ENCODE peak calls at places on chromosomes 11 and 22, in four cellular contexts. One of them, this sample, is unnamed.
A peak's percentile ranks its signal among the peaks of the same experiment; 100 is the strongest.

GRCh38 chr11:96167787-96168186 is 175.2 kb downstream of the MAML2 start:
- DNase-seq in A549: no peak
- DNase-seq in K562: no peak
- DNase-seq in ovary: no peak
- DNase-seq in this sample: no peak

GRCh38 chr11:27754035-27755017 is 54.1 kb upstream of the BDNF start:
- DNase-seq in A549: no peak
- DNase-seq in K562: peak; percentile 0
- DNase-seq in ovary: no peak
- DNase-seq in this sample: no peak

GRCh38 chr11:130096823-130097222 is 27.1 kb downstream of the APLP2 start:
- DNase-seq in A549: no peak
- DNase-seq in K562: no peak
- DNase-seq in ovary: no peak
- DNase-seq in this sample: no peak

GRCh38 chr22:22811016-22812009 is 76.3 kb upstream of the IGLL5 start:
- DNase-seq in A549: no peak
- DNase-seq in K562: no peak
- DNase-seq in ovary: no peak
- DNase-seq in this sample: no peak

GRCh38 chr11:133164986-133165385 is 367.3 kb downstream of the OPCML start:
- DNase-seq in A549: no peak
- DNase-seq in K562: no peak
- DNase-seq in ovary: no peak
- DNase-seq in this sample: no peak

GRCh38 chr22:21929253-21929652 is 23.4 kb downstream of the PPM1F start:
- DNase-seq in A549: no peak
- DNase-seq in K562: no peak
- DNase-seq in ovary: no peak
- DNase-seq in this sample: no peak

GRCh38 chr22:48860557-48860956 is 967.1 kb downstream of the BRD1 start:
- DNase-seq in A549: no peak
- DNase-seq in K562: no peak
- DNase-seq in ovary: no peak
- DNase-seq in this sample: no peak

GRCh38 chr11:2387266-2387982 is 10.3 kb downstream of the CD81 start:
- DNase-seq in A549: no peak
- DNase-seq in K562: no peak
- DNase-seq in ovary: no peak
- DNase-seq in this sample: no peak

GRCh38 chr22:45877036-45877380 is 100.0 kb downstream of the WNT7B start:
- DNase-seq in A549: no peak
- DNase-seq in K562: no peak
- DNase-seq in ovary: no peak
- DNase-seq in this sample: peak; percentile 17

GRCh38 chr11:100680070-100680469 is 7.0 kb upstream of the ARHGAP42 start:
- DNase-seq in A549: no peak
- DNase-seq in K562: no peak
- DNase-seq in ovary: no peak
- DNase-seq in this sample: no peak

GRCh38 chr11:32852142-32852541 is 22.4 kb downstream of the PRRG4 start:
- DNase-seq in A549: no peak
- DNase-seq in K562: no peak
- DNase-seq in ovary: no peak
- DNase-seq in this sample: no peak

GRCh38 chr11:119436715-119437114 is 13.7 kb upstream of the THY1 start:
- DNase-seq in A549: no peak
- DNase-seq in K562: no peak
- DNase-seq in ovary: no peak
- DNase-seq in this sample: no peak

GRCh38 chr11:61336171-61336935 is 3.3 kb downstream of the TKFC start:
- DNase-seq in A549: peak; percentile 90
- DNase-seq in K562: peak; percentile 93
- DNase-seq in ovary: peak; percentile 91
- DNase-seq in this sample: peak; percentile 90

GRCh38 chr11:12291313-12291712 is 86.1 kb upstream of the PARVA start:
- DNase-seq in A549: no peak
- DNase-seq in K562: no peak
- DNase-seq in ovary: no peak
- DNase-seq in this sample: no peak

GRCh38 chr11:12448131-12448939 is 71.0 kb downstream of the PARVA start:
- DNase-seq in A549: no peak
- DNase-seq in K562: no peak
- DNase-seq in ovary: no peak
- DNase-seq in this sample: no peak

GRCh38 chr11:64339754-64340408 is at the start of gene CCDC88B:
- DNase-seq in A549: no peak
- DNase-seq in K562: no peak
- DNase-seq in ovary: peak; percentile 45
- DNase-seq in this sample: peak; percentile 66
- H3K4me3 ChIP-seq in A549: no peak within 1 kb of the TSS
- H3K4me3 ChIP-seq in K562: peak within 1 kb of the TSS; percentile 28
- H3K4me3 ChIP-seq in ovary: no peak within 1 kb of the TSS
- H3K4me3 ChIP-seq in this sample: peak within 1 kb of the TSS; percentile 47

GRCh38 chr11:204587-205109 is 2.6 kb downstream of the BET1L start:
- DNase-seq in A549: no peak
- DNase-seq in K562: no peak
- DNase-seq in ovary: no peak
- DNase-seq in this sample: peak; percentile 14
- H3K4me1 ChIP-seq in A549: peaks cover 14% of the 10 kb centered on the region
- H3K4me1 ChIP-seq in K562: peaks cover 30% of the 10 kb centered on the region
- H3K4me1 ChIP-seq in ovary: peaks cover 19% of the 10 kb centered on the region
- H3K4me1 ChIP-seq in this sample: peaks cover 62% of the 10 kb centered on the region

GRCh38 chr11:69640995-69641581 is at the start of gene CCND1:
- DNase-seq in A549: peak; percentile 71
- DNase-seq in K562: peak; percentile 76
- DNase-seq in ovary: no peak
- DNase-seq in this sample: peak; percentile 75
- TF ChIP-seq EP300 in A549: peak; percentile 39
- TF ChIP-seq EP300 in K562: no peak
- TF ChIP-seq EP300 in ovary: no peak
- TF ChIP-seq EP300 in this sample: no peak

GRCh38 chr22:39068033-39068785 is 8.9 kb upstream of the APOBEC3G start:
- DNase-seq in A549: no peak
- DNase-seq in K562: no peak
- DNase-seq in ovary: no peak
- DNase-seq in this sample: no peak
- H3K4me3 ChIP-seq in A549: no peak overlapping the region
- H3K4me3 ChIP-seq in K562: no peak overlapping the region
- H3K4me3 ChIP-seq in ovary: no peak overlapping the region
- H3K4me3 ChIP-seq in this sample: no peak overlapping the region

DNA sequence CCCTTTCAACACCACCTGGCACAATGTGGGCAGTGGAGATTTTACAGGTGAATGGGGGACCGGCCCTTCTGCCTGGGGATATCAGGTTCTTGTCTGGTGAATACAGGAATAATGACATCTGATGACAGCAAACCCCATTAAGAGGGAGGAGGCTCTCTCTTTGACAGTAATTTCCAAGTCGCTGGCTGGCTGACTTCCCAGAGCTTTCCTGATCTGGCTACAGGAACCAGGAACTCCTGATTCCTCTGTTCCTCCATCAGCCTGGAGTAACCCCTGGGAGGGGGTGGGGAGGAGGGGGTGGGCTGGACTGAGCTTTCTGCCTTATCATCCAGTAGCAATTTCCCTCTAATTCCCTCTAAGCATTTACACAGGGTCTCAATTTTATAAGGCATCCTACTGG is 3.7 kb upstream of the MIEF1 start:
- DNase-seq in A549: no peak
- DNase-seq in K562: no peak
- DNase-seq in ovary: no peak
- DNase-seq in this sample: peak; percentile 47
- H3K4me1 ChIP-seq in A549: peaks cover 7% of the 10 kb centered on the region
- H3K4me1 ChIP-seq in K562: peaks cover 31% of the 10 kb centered on the region
- H3K4me1 ChIP-seq in ovary: peaks cover 12% of the 10 kb centered on the region
- H3K4me1 ChIP-seq in this sample: peaks cover 47% of the 10 kb centered on the region

GRCh38 chr22:36449776-36450175 is 31.7 kb downstream of the TXN2 start:
- DNase-seq in A549: no peak
- DNase-seq in K562: no peak
- DNase-seq in ovary: no peak
- DNase-seq in this sample: no peak

GRCh38 chr22:36443198-36443770 is 38.2 kb downstream of the TXN2 start:
- DNase-seq in A549: no peak
- DNase-seq in K562: no peak
- DNase-seq in ovary: no peak
- DNase-seq in this sample: no peak

GRCh38 chr22:36445158-36445668 is 36.2 kb downstream of the TXN2 start:
- DNase-seq in A549: no peak
- DNase-seq in K562: no peak
- DNase-seq in ovary: peak; percentile 82
- DNase-seq in this sample: no peak

GRCh38 chr22:36442506-36443197 is 38.8 kb downstream of the TXN2 start:
- DNase-seq in A549: no peak
- DNase-seq in K562: no peak
- DNase-seq in ovary: no peak
- DNase-seq in this sample: no peak

GRCh38 chr22:36447634-36448033 is 33.8 kb downstream of the TXN2 start:
- DNase-seq in A549: no peak
- DNase-seq in K562: no peak
- DNase-seq in ovary: no peak
- DNase-seq in this sample: no peak
- TF ChIP-seq EP300 in A549: no peak
- TF ChIP-seq EP300 in K562: no peak
- TF ChIP-seq EP300 in ovary: no peak
- TF ChIP-seq EP300 in this sample: no peak

GRCh38 chr22:27556371-27556770 is 245.2 kb downstream of the MN1 start:
- DNase-seq in A549: no peak
- DNase-seq in K562: no peak
- DNase-seq in ovary: no peak
- DNase-seq in this sample: no peak
- H3K4me3 ChIP-seq in A549: no peak overlapping the region
- H3K4me3 ChIP-seq in K562: no peak overlapping the region
- H3K4me3 ChIP-seq in ovary: no peak overlapping the region
- H3K4me3 ChIP-seq in this sample: no peak overlapping the region